ENCODE peak calls at places on chromosomes 13 and 19, in ten cellular contexts. G, L, D, M, Y, F, B, P, E and X are unnamed samples.

GRCh38 chr13:42769650-42770049 is 11.7 kb upstream of the FAM216B start:
- DNase-seq in G (no peak), L (no peak), D (no peak), M (peak), Y (no peak), F (peak), B (no peak), P (no peak), E (no peak), X (no peak)

GRCh38 chr13:20489185-20489820 is 36.4 kb downstream of the CRYL1 start:
- DNase-seq in G (no peak), L (peak), D (no peak), M (no peak), Y (peak), F (no peak), B (no peak), P (no peak), E (no peak), X (no peak)

GRCh38 chr19:49889687-49890348 is 6.9 kb downstream of the IL4I1 start:
- DNase-seq in G (peak), L (peak), D (no peak), M (peak), Y (no peak), F (peak), B (peak), P (peak), E (peak), X (no peak)

GRCh38 chr19:37329686-37330085 is 41.2 kb upstream of the ZNF527 start:
- DNase-seq in G (no peak), L (no peak), D (no peak), M (peak), Y (peak), F (peak), B (no peak), P (no peak), E (peak), X (no peak)

GRCh38 chr19:1850809-1851544 is 2.7 kb upstream of the REXO1 start:
- DNase-seq in G (no peak), L (no peak), D (no peak), M (no peak), Y (no peak), F (peak), B (no peak), P (no peak), E (no peak), X (no peak)

GRCh38 chr19:50695251-50696064 is 24.1 kb downstream of the SHANK1 start:
- DNase-seq in G (no peak), L (no peak), D (no peak), M (no peak), Y (peak), F (peak), B (peak), P (no peak), E (peak), X (no peak)

GRCh38 chr19:50486823-50487515 is 10.3 kb upstream of the GARIN5A start:
- DNase-seq in G (no peak), L (peak), D (no peak), M (peak), Y (no peak), F (peak), B (peak), P (no peak), E (peak), X (no peak)

GRCh38 chr19:39112338-39112890 is 13.2 kb upstream of the PAK4 start:
- DNase-seq in G (no peak), L (no peak), D (no peak), M (peak), Y (peak), F (no peak), B (no peak), P (no peak), E (no peak), X (no peak)

GRCh38 chr13:33017410-33017929 is 1.2 kb downstream of the KL start:
- DNase-seq in G (peak), L (peak), D (no peak), M (peak), Y (no peak), F (peak), B (peak), P (peak), E (peak), X (no peak)

GRCh38 chr19:36051236-36051635 is 2.8 kb downstream of the THAP8 start:
- DNase-seq in G (no peak), L (no peak), D (no peak), M (no peak), Y (no peak), F (peak), B (no peak), P (no peak), E (peak), X (no peak)

GRCh38 chr19:17448190-17448967 is at the start of gene TMEM221:
- DNase-seq in G (no peak), L (no peak), D (no peak), M (peak), Y (no peak), F (peak), B (peak), P (peak), E (peak), X (no peak)

GRCh38 chr13:106597759-106598395 is 29.9 kb upstream of the ARGLU1 start:
- DNase-seq in G (no peak), L (no peak), D (no peak), M (no peak), Y (no peak), F (no peak), B (no peak), P (no peak), E (no peak), X (no peak)

GRCh38 chr19:33424181-33424580 is 50.7 kb downstream of the CEBPG start:
- DNase-seq in G (no peak), L (no peak), D (no peak), M (no peak), Y (no peak), F (no peak), B (no peak), P (no peak), E (no peak), X (no peak)

GRCh38 chr19:50460161-50460765 is 16.0 kb upstream of the EMC10 start:
- DNase-seq in G (no peak), L (peak), D (no peak), M (peak), Y (peak), F (peak), B (peak), P (no peak), E (no peak), X (no peak)

GRCh38 chr13:99894835-99895427 is 76.6 kb downstream of the ZIC5 start:
- DNase-seq in G (no peak), L (peak), D (no peak), M (peak), Y (no peak), F (peak), B (no peak), P (no peak), E (peak), X (no peak)

GRCh38 chr19:46902402-46902766 is 41.6 kb downstream of the ARHGAP35 start:
- DNase-seq in G (no peak), L (no peak), D (no peak), M (no peak), Y (peak), F (peak), B (no peak), P (no peak), E (no peak), X (no peak)

GRCh38 chr13:39870197-39870746 is 214.8 kb downstream of the COG6 start:
- DNase-seq in G (no peak), L (no peak), D (no peak), M (peak), Y (no peak), F (no peak), B (no peak), P (no peak), E (no peak), X (no peak)

GRCh38 chr13:33722216-33722900 is 95.6 kb upstream of the RFC3 start:
- DNase-seq in G (no peak), L (peak), D (no peak), M (peak), Y (no peak), F (no peak), B (peak), P (no peak), E (no peak), X (no peak)

GRCh38 chr13:46905249-46905648 is 8.4 kb upstream of the HTR2A start:
- DNase-seq in G (no peak), L (peak), D (no peak), M (peak), Y (no peak), F (peak), B (peak), P (no peak), E (no peak), X (no peak)

GRCh38 chr13:106155411-106155810 is 380.1 kb downstream of the EFNB2 start:
- DNase-seq in G (no peak), L (no peak), D (no peak), M (peak), Y (peak), F (no peak), B (no peak), P (no peak), E (no peak), X (no peak)

GRCh38 chr19:1045247-1045603 is 5.3 kb downstream of the ABCA7 start:
- DNase-seq in G (no peak), L (no peak), D (no peak), M (no peak), Y (no peak), F (peak), B (no peak), P (no peak), E (peak), X (no peak)

GRCh38 chr13:98174995-98175394 is 2.1 kb downstream of the RNF113B start:
- DNase-seq in G (no peak), L (no peak), D (no peak), M (peak), Y (no peak), F (no peak), B (no peak), P (no peak), E (no peak), X (no peak)

GRCh38 chr13:32857077-32857476 is 159.1 kb upstream of the KL start:
- DNase-seq in G (no peak), L (no peak), D (no peak), M (no peak), Y (no peak), F (no peak), B (no peak), P (no peak), E (no peak), X (peak)

GRCh38 chr19:7831452-7831851 is 1.4 kb downstream of the EVI5L start:
- DNase-seq in G (no peak), L (peak), D (no peak), M (peak), Y (peak), F (peak), B (peak), P (no peak), E (peak), X (no peak)

GRCh38 chr19:24159707-24160106 is 72.7 kb downstream of the ZNF254 start:
- DNase-seq in G (no peak), L (peak), D (no peak), M (peak), Y (peak), F (peak), B (peak), P (no peak), E (no peak), X (no peak)

GRCh38 chr19:20558011-20558410 is 7.6 kb downstream of the ZNF737 start:
- DNase-seq in G (no peak), L (no peak), D (no peak), M (no peak), Y (no peak), F (peak), B (no peak), P (no peak), E (peak), X (no peak)

GRCh38 chr13:111491659-111492058 is 171.2 kb downstream of the TEX29 start:
- DNase-seq in G (no peak), L (no peak), D (no peak), M (no peak), Y (no peak), F (no peak), B (no peak), P (no peak), E (no peak), X (no peak)

GRCh38 chr19:38639679-38640078 is 7.8 kb upstream of the ACTN4 start:
- DNase-seq in G (no peak), L (no peak), D (no peak), M (no peak), Y (no peak), F (no peak), B (no peak), P (no peak), E (no peak), X (no peak)

GRCh38 chr13:111049791-111050538 is 65.1 kb upstream of the ARHGEF7 start:
- DNase-seq in G (no peak), L (peak), D (no peak), M (peak), Y (peak), F (peak), B (peak), P (no peak), E (peak), X (no peak)

GRCh38 chr19:954672-955494 is 29.0 kb downstream of the ARID3A start:
- DNase-seq in G (no peak), L (no peak), D (no peak), M (no peak), Y (no peak), F (no peak), B (peak), P (no peak), E (no peak), X (no peak)

GRCh38 chr19:38875656-38876345 is 2.3 kb downstream of the RINL start:
- DNase-seq in G (no peak), L (no peak), D (no peak), M (no peak), Y (no peak), F (no peak), B (no peak), P (no peak), E (no peak), X (no peak)

GRCh38 chr19:2318923-2319322 is 9.5 kb downstream of the LSM7 start:
- DNase-seq in G (no peak), L (no peak), D (no peak), M (no peak), Y (no peak), F (no peak), B (no peak), P (no peak), E (no peak), X (no peak)

GRCh38 chr13:114161644-114162532 is 17.2 kb upstream of the CFAP97D2 start:
- DNase-seq in G (no peak), L (peak), D (no peak), M (peak), Y (no peak), F (no peak), B (peak), P (peak), E (no peak), X (peak)

GRCh38 chr19:6532244-6532999 is 1.6 kb downstream of the TNFSF9 start:
- DNase-seq in G (no peak), L (no peak), D (no peak), M (no peak), Y (no peak), F (no peak), B (no peak), P (no peak), E (no peak), X (no peak)

GRCh38 chr19:1087813-1088418 is 7.3 kb downstream of the POLR2E start:
- DNase-seq in G (no peak), L (no peak), D (no peak), M (no peak), Y (no peak), F (no peak), B (no peak), P (no peak), E (no peak), X (no peak)

GRCh38 chr13:75316427-75316826 is 165.5 kb downstream of the TBC1D4 start:
- DNase-seq in G (no peak), L (peak), D (no peak), M (peak), Y (peak), F (no peak), B (peak), P (no peak), E (no peak), X (no peak)

GRCh38 chr19:49614096-49614857 is 23.3 kb downstream of the PRR12 start:
- DNase-seq in G (peak), L (peak), D (no peak), M (peak), Y (peak), F (no peak), B (peak), P (no peak), E (no peak), X (no peak)

GRCh38 chr19:9991425-9992191 is 18.7 kb downstream of the COL5A3 start:
- DNase-seq in G (no peak), L (no peak), D (no peak), M (no peak), Y (no peak), F (no peak), B (no peak), P (no peak), E (no peak), X (no peak)

GRCh38 chr19:20422216-20422615 is 143.4 kb downstream of the ZNF737 start:
- DNase-seq in G (no peak), L (no peak), D (no peak), M (peak), Y (no peak), F (no peak), B (no peak), P (no peak), E (no peak), X (no peak)

DNA sequence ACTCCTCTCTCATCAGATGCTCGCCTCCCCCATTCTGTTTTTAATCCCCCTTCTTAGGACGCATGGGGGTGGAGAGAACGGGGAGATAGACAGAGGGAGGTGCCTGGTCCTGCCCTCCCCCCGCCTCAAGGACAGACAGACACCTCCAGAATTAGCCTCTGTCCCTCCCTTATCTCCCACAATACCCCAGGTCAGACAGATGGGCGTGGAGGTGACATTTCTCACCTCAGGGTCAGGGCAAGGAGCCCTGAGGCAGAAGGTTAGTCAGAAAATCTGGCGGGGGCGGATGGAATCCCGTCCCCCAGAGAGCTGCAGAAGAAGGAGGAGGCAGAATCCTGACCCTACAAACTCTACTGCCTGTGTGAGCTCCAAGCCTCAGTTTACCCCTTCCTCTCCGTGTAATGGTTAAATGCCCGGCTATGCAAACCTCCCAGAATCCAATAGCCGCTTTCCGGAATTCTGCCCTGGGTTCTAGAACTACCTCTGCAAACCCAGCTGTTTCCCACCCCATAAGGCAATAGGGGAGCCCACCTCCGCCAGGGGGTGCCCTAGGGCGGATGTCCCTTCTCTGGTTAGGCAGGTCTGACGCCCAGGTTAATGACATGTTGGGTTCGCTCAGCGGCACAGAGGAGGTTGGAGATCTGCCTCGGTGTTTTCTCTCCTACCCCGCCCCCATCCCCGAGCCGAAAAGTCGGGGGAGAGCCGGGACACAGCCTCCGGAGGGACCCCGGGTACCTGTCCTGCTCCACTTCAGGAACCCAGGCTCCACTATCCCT is 900 bp downstream of the PPP1R13L start:
- DNase-seq in G (no peak), L (no peak), D (no peak), M (peak), Y (peak), F (peak), B (peak), P (peak), E (peak), X (no peak)
- TF ChIP-seq CTCF in G (peak), L (peak), D (peak), M (peak), Y (peak), F (peak), B (peak), P (peak), E (peak), X (no peak)

GRCh38 chr19:3599776-3600183 is 6.9 kb downstream of the TBXA2R start:
- DNase-seq in G (no peak), L (no peak), D (no peak), M (no peak), Y (no peak), F (peak), B (no peak), P (no peak), E (peak), X (no peak)
- TF ChIP-seq CTCF in G (peak), L (no peak), D (no peak), M (peak), Y (no peak), F (peak), B (peak), P (no peak), E (peak), X (no peak)

GRCh38 chr19:4660181-4660791 is 9.9 kb downstream of the MYDGF start:
- DNase-seq in G (no peak), L (no peak), D (no peak), M (no peak), Y (no peak), F (peak), B (no peak), P (no peak), E (peak), X (no peak)
- TF ChIP-seq CTCF in G (no peak), L (no peak), D (no peak), M (peak), Y (peak), F (peak), B (peak), P (peak), E (no peak), X (no peak)

GRCh38 chr13:51523082-51523518 is 61.2 kb upstream of the WDFY2 start:
- DNase-seq in G (no peak), L (peak), D (no peak), M (peak), Y (no peak), F (no peak), B (peak), P (no peak), E (no peak), X (no peak)

GRCh38 chr13:51518847-51519246 is 65.4 kb upstream of the WDFY2 start:
- DNase-seq in G (no peak), L (no peak), D (no peak), M (peak), Y (no peak), F (no peak), B (no peak), P (no peak), E (no peak), X (no peak)

GRCh38 chr13:51519839-51520238 is 64.4 kb upstream of the WDFY2 start:
- DNase-seq in G (no peak), L (peak), D (no peak), M (peak), Y (no peak), F (no peak), B (peak), P (no peak), E (no peak), X (no peak)

GRCh38 chr13:51524312-51524711 is 60.0 kb upstream of the WDFY2 start:
- DNase-seq in G (no peak), L (peak), D (no peak), M (peak), Y (no peak), F (no peak), B (peak), P (no peak), E (no peak), X (no peak)

DNA sequence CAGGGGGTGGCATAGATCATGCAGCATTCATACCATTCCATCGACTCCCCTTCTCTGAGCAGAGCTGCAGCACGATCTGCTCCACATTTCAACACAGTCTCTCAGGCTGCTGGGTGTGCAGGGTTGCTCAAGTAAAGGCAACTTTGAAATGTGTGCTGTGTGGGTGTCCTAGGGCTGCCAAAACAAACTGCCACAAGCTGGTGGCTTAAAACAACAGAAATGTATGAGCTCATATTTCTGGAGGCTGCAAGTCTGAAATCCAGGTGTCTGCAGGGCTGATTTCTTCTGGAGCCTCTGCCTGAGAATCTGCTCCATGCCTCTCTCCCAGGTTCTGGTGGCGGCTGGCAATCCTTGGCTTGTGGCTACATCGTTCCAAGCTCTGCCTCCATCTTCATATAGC is 63.7 kb upstream of the WDFY2 start:
- DNase-seq in G (no peak), L (peak), D (no peak), M (peak), Y (no peak), F (no peak), B (peak), P (no peak), E (no peak), X (no peak)
- TF ChIP-seq CTCF in G (no peak), L (no peak), D (no peak), M (no peak), Y (no peak), F (no peak), B (no peak), P (no peak), E (no peak), X (no peak)

GRCh38 chr13:23510979-23511735 is 59.1 kb upstream of the TNFRSF19 start:
- DNase-seq in G (no peak), L (peak), D (no peak), M (peak), Y (no peak), F (peak), B (peak), P (no peak), E (peak), X (no peak)
- TF ChIP-seq CTCF in G (peak), L (peak), D (peak), M (peak), Y (no peak), F (peak), B (peak), P (peak), E (no peak), X (no peak)

GRCh38 chr19:29201849-29202248 is 11.1 kb downstream of the UQCRFS1 start:
- DNase-seq in G (no peak), L (no peak), D (no peak), M (no peak), Y (no peak), F (peak), B (no peak), P (no peak), E (no peak), X (no peak)
- TF ChIP-seq CTCF in G (no peak), L (no peak), D (no peak), M (no peak), Y (no peak), F (peak), B (no peak), P (no peak), E (no peak), X (no peak)